ENCODE peak calls at places on chromosomes 4 and X, in eight cellular contexts. H is ovary; V is A549; L is brain microvascular endothelial cell; S is cardiac fibroblast; Y is GM06990; R is CD4-positive, alpha-beta T cell; I is endothelial cell. P is an unnamed sample.

GRCh38 chr4:121048165-121048564 is 24.2 kb downstream of the NDNF start:
- DNase-seq in H (no peak), V (no peak), L (no peak), S (no peak), Y (no peak), R (no peak), I (no peak), P (no peak)

GRCh38 chr4:46830971-46831454 is 78.0 kb downstream of the COX7B2 start:
- DNase-seq in H (no peak), V (no peak), L (no peak), S (no peak), Y (no peak), R (no peak), I (no peak), P (no peak)

GRCh38 chrX:15570145-15570544 is 30.6 kb downstream of the ACE2 start:
- DNase-seq in H (no peak), V (no peak), L (no peak), S (no peak), Y (no peak), R (no peak), I (no peak), P (no peak)

GRCh38 chrX:143633530-143634372 is 2.1 kb downstream of the SLITRK4 start:
- DNase-seq in H (peak), V (no peak), L (no peak), S (peak), Y (no peak), R (no peak), I (peak), P (no peak)

GRCh38 chr4:184506527-184507121 is 32.3 kb upstream of the IRF2 start:
- DNase-seq in H (no peak), V (peak), L (no peak), S (no peak), Y (peak), R (peak), I (peak), P (peak)

GRCh38 chrX:47204970-47205369 is 11.3 kb downstream of the UBA1 start:
- DNase-seq in H (no peak), V (no peak), L (no peak), S (no peak), Y (no peak), R (no peak), I (no peak), P (no peak)

GRCh38 chr4:28788929-28789490 is 1928.4 kb downstream of the STIM2 start:
- DNase-seq in H (no peak), V (peak), L (no peak), S (no peak), Y (no peak), R (no peak), I (no peak), P (no peak)

GRCh38 chr4:132063829-132064228 is 1085.3 kb upstream of the PCDH10 start:
- DNase-seq in H (no peak), V (no peak), L (peak), S (peak), Y (no peak), R (no peak), I (no peak), P (no peak)

GRCh38 chrX:148574247-148574973 is 74.0 kb downstream of the AFF2 start:
- DNase-seq in H (no peak), V (no peak), L (no peak), S (no peak), Y (no peak), R (no peak), I (no peak), P (no peak)

GRCh38 chr4:91592125-91592524 is 711.6 kb upstream of the GRID2 start:
- DNase-seq in H (no peak), V (no peak), L (no peak), S (no peak), Y (no peak), R (no peak), I (no peak), P (no peak)

GRCh38 chr4:88457307-88458090 is 580 bp downstream of the HERC5 start:
- DNase-seq in H (peak), V (no peak), L (no peak), S (peak), Y (no peak), R (peak), I (peak), P (no peak)

GRCh38 chrX:143429021-143429570 is 88.2 kb downstream of the SPANXN3 start:
- DNase-seq in H (no peak), V (no peak), L (peak), S (peak), Y (no peak), R (no peak), I (no peak), P (no peak)

GRCh38 chr4:25020240-25020639 is 10.5 kb downstream of the LGI2 start:
- DNase-seq in H (no peak), V (peak), L (no peak), S (peak), Y (no peak), R (no peak), I (no peak), P (no peak)

GRCh38 chr4:179582164-179582563 is 2139.9 kb upstream of the AGA start:
- DNase-seq in H (no peak), V (no peak), L (no peak), S (no peak), Y (no peak), R (no peak), I (no peak), P (no peak)

GRCh38 chr4:56701156-56701471 is 20.0 kb upstream of the HOPX start:
- DNase-seq in H (no peak), V (no peak), L (no peak), S (no peak), Y (no peak), R (no peak), I (no peak), P (no peak)

GRCh38 chr4:89712141-89712540 is 124.8 kb downstream of the SNCA start:
- DNase-seq in H (no peak), V (no peak), L (peak), S (peak), Y (no peak), R (no peak), I (no peak), P (no peak)

GRCh38 chr4:144355809-144356757 is 215.6 kb upstream of the GYPA start:
- DNase-seq in H (no peak), V (peak), L (peak), S (peak), Y (peak), R (no peak), I (peak), P (no peak)

GRCh38 chrX:37666516-37666915 is 19.1 kb upstream of the XK start:
- DNase-seq in H (no peak), V (no peak), L (no peak), S (peak), Y (no peak), R (no peak), I (no peak), P (no peak)

GRCh38 chrX:39714471-39714870 is 383.3 kb downstream of the BCOR start:
- DNase-seq in H (no peak), V (no peak), L (no peak), S (no peak), Y (no peak), R (no peak), I (no peak), P (no peak)

GRCh38 chrX:14528629-14529287 is 578 bp upstream of the GLRA2 start:
- DNase-seq in H (peak), V (peak), L (peak), S (peak), Y (peak), R (peak), I (peak), P (no peak)

GRCh38 chrX:13197961-13198761 is 121.7 kb downstream of the ATXN3L start:
- DNase-seq in H (no peak), V (no peak), L (no peak), S (no peak), Y (no peak), R (no peak), I (no peak), P (no peak)

GRCh38 chr4:40187386-40187913 is 9.4 kb upstream of the RHOH start:
- DNase-seq in H (no peak), V (no peak), L (no peak), S (no peak), Y (no peak), R (no peak), I (no peak), P (no peak)

GRCh38 chrX:150982786-150983525 is at the start of gene HMGB3:
- DNase-seq in H (peak), V (peak), L (peak), S (peak), Y (peak), R (peak), I (peak), P (peak)

GRCh38 chrX:55135171-55135570 is 46.4 kb downstream of the PAGE2 start:
- DNase-seq in H (peak), V (peak), L (peak), S (peak), Y (no peak), R (peak), I (peak), P (no peak)

DNA sequence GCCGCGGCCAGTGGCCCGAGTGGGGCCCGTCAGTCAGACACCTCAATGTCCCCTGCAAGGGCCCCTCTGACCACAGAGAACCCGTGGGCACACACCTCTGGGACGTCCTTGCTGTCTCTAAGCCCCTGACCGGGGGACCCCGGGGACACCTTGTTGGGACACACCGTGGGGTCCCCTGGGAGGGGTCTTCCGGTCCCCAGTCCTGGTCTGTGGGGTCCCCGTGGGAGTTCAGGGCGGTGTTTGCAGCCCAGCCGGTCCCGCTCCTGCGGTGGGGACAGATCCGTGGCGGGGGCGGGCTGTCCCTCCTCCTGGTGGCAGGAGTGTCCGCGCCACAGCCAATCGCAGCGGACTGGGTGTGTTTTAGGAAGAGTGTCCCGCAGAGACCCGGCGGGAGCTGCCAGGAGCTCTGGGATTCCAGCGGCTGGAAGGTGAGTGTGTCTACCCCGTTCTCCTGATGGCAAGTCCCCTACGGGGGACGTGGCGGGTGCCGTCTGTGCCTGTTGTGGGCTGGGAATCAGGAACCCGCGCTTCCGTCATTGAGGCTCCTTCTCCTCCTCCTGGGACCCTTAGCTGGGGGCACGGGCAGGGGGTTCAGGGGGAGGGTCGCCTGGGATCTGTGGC is 5.1 kb upstream of the PLCXD1 start:
- DNase-seq in H (no peak), V (peak), L (no peak), S (peak), Y (no peak), R (peak), I (peak), P (peak)
- TF ChIP-seq CTCF in H (no peak), V (no peak), L (peak), S (no peak), Y (no peak), R (no peak), I (no peak), P (peak)

GRCh38 chr4:3145251-3145908 is 70.9 kb downstream of the HTT start:
- DNase-seq in H (no peak), V (no peak), L (no peak), S (peak), Y (no peak), R (no peak), I (no peak), P (no peak)
- TF ChIP-seq CTCF in H (no peak), V (peak), L (peak), S (no peak), Y (no peak), R (no peak), I (no peak), P (no peak)

GRCh38 chr4:102612824-102613366 is 111.7 kb downstream of the NFKB1 start:
- DNase-seq in H (no peak), V (no peak), L (no peak), S (no peak), Y (no peak), R (peak), I (no peak), P (no peak)

GRCh38 chr4:102608190-102608589 is 107.0 kb downstream of the NFKB1 start:
- DNase-seq in H (no peak), V (no peak), L (peak), S (no peak), Y (no peak), R (no peak), I (no peak), P (no peak)

GRCh38 chr4:102612195-102612594 is 111.0 kb downstream of the NFKB1 start:
- DNase-seq in H (no peak), V (no peak), L (no peak), S (no peak), Y (no peak), R (no peak), I (no peak), P (no peak)

GRCh38 chr4:102610476-102610875 is 109.3 kb downstream of the NFKB1 start:
- DNase-seq in H (no peak), V (no peak), L (no peak), S (no peak), Y (no peak), R (no peak), I (no peak), P (no peak)

GRCh38 chr4:102610007-102610406 is 108.8 kb downstream of the NFKB1 start:
- DNase-seq in H (no peak), V (no peak), L (peak), S (peak), Y (no peak), R (no peak), I (no peak), P (no peak)
- TF ChIP-seq CTCF in H (no peak), V (peak), L (peak), S (peak), Y (peak), R (no peak), I (no peak), P (no peak)

DNA sequence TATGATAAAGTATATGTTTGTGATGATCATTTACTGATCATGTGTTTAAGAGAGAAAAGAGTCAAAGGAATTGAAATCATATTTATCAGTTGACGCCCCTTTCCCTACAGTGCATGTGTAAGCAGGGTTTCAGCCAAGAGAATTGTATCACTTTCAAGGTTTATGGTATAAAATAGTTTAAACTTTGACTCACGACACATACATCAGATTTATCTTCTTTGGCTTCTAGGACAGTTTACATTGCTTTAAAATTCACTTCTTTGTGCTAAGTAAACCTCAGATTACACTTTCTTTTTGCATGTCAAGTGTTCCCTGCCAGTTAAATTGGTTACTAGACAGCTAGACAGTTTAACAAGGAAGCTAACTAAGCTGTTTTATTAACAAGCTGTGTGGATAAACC is 86.3 kb upstream of the MYOZ2 start:
- DNase-seq in H (no peak), V (no peak), L (no peak), S (no peak), Y (no peak), R (no peak), I (no peak), P (no peak)
- TF ChIP-seq CTCF in H (no peak), V (no peak), L (no peak), S (no peak), Y (no peak), R (no peak), I (no peak), P (no peak)

DNA sequence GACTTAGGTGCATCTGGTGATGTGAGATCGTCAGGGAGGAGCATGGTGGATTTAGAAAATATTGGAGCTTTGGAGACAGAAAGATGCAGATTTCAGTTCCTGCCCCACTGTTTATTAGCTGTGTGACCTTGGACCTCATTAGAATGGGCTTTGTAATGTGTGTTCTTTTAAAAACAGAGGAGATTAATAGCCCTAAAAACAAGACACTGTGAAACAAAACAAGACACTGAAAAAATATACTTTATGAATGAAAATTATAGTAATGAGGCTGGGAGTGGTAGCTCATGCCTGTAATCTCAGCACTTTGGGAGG is 79.5 kb downstream of the EVC start:
- DNase-seq in H (no peak), V (no peak), L (no peak), S (no peak), Y (no peak), R (no peak), I (no peak), P (no peak)
- TF ChIP-seq CTCF in H (no peak), V (peak), L (no peak), S (no peak), Y (no peak), R (no peak), I (peak), P (no peak)

P was measured in CD14-positive monocyte.